ENCODE peak calls at places on chromosome 19, in five cellular contexts. Z is A549, X is transverse colon, S is heart left ventricle, K is body of pancreas. D is an unnamed sample.

GRCh38 chr19:19217110-19217509 is 5.4 kb downstream of the NCAN start:
- DNase-seq in K (no peak), Z (peak; percentile 78), X (no peak), S (no peak), D (no peak)

GRCh38 chr19:38686530-38686888 is 39.1 kb downstream of the ACTN4 start:
- DNase-seq in S (no peak), X (peak; percentile 37), Z (no peak), K (no peak), D (no peak)

GRCh38 chr19:49817964-49818690 is at the start of gene MED25:
- DNase-seq in K (peak; percentile 83), S (peak; percentile 92), Z (peak; percentile 92), X (peak; percentile 87), D (peak; percentile 96)

GRCh38 chr19:9498183-9498902 is at the start of gene ZNF560:
- DNase-seq in X (no peak), S (peak; percentile 51), K (no peak), Z (no peak), D (no peak)

GRCh38 chr19:6219147-6219525 is 60.6 kb downstream of the MLLT1 start:
- DNase-seq in Z (no peak), S (peak; percentile 57), K (no peak), X (no peak), D (no peak)

GRCh38 chr19:5943623-5944022 is 29.6 kb downstream of the CAPS start:
- DNase-seq in Z (no peak), X (no peak), S (no peak), K (no peak), D (no peak)

GRCh38 chr19:34236035-34236793 is 18.1 kb upstream of the GARRE1 start:
- DNase-seq in S (no peak), K (no peak), X (peak; percentile 44), Z (no peak), D (peak; percentile 88)

GRCh38 chr19:4504297-4504701 is 14.0 kb downstream of the PLIN4 start:
- DNase-seq in Z (no peak), S (no peak), X (no peak), K (no peak), D (no peak)

GRCh38 chr19:16876904-16877361 is 11.9 kb upstream of the F2RL3 start:
- DNase-seq in X (peak; percentile 24), S (no peak), Z (no peak), K (no peak), D (no peak)

GRCh38 chr19:16532440-16533273 is 9.6 kb downstream of the CHERP start:
- DNase-seq in S (no peak), Z (no peak), X (no peak), K (no peak), D (no peak)

GRCh38 chr19:4748589-4748988 is 24.9 kb upstream of the DPP9 start:
- DNase-seq in Z (no peak), S (no peak), K (no peak), X (no peak), D (no peak)

GRCh38 chr19:46133101-46133627 is 8.7 kb upstream of the IGFL3 start:
- DNase-seq in Z (peak; percentile 94), S (no peak), K (peak; percentile 44), X (no peak), D (peak; percentile 74)

GRCh38 chr19:51971624-51972023 is 15.0 kb downstream of the ZNF350 start:
- DNase-seq in S (no peak), Z (peak; percentile 66), K (no peak), X (no peak), D (no peak)

GRCh38 chr19:56404705-56405056 is 549 bp downstream of the ZNF583 start:
- DNase-seq in K (no peak), Z (no peak), S (no peak), X (no peak), D (no peak)

GRCh38 chr19:13026478-13026999 is 31.3 kb downstream of the NFIX start:
- DNase-seq in X (peak; percentile 66), Z (peak; percentile 39), K (peak; percentile 72), S (no peak), D (no peak)

GRCh38 chr19:44884566-44884965 is 6.5 kb upstream of the TOMM40 start:
- DNase-seq in Z (no peak), K (no peak), S (no peak), X (no peak), D (no peak)

GRCh38 chr19:39205449-39205764 is 1.3 kb upstream of the SYCN start:
- DNase-seq in Z (no peak), S (no peak), K (no peak), X (no peak), D (no peak)

GRCh38 chr19:311813-312261 is 20.6 kb upstream of the PLPP2 start:
- DNase-seq in S (peak; percentile 69), Z (no peak), K (no peak), X (no peak), D (no peak)

GRCh38 chr19:53509443-53509842 is 28.5 kb upstream of the ZNF331 start:
- DNase-seq in Z (no peak), S (no peak), X (no peak), K (no peak), D (no peak)

GRCh38 chr19:41785653-41786052 is 10.7 kb upstream of the CEACAM3 start:
- DNase-seq in K (peak; percentile 68), S (no peak), X (peak; percentile 80), Z (peak; percentile 93), D (peak; percentile 86)

GRCh38 chr19:39941615-39942507 is 7.4 kb upstream of the FCGBP start:
- DNase-seq in K (no peak), X (peak; percentile 55), S (no peak), Z (no peak), D (no peak)

GRCh38 chr19:2495130-2495641 is 19.3 kb downstream of the GADD45B start:
- DNase-seq in K (peak; percentile 95), X (peak; percentile 93), Z (peak; percentile 81), S (peak; percentile 88), D (peak; percentile 96)

GRCh38 chr19:2494084-2494446 is 18.1 kb downstream of the GADD45B start:
- DNase-seq in K (no peak), X (no peak), Z (peak; percentile 55), S (no peak), D (no peak)

GRCh38 chr19:2497186-2497585 is 21.3 kb downstream of the GADD45B start:
- DNase-seq in S (no peak), X (no peak), Z (no peak), K (no peak), D (no peak)

GRCh38 chr19:2494447-2495129 is 18.7 kb downstream of the GADD45B start:
- DNase-seq in S (peak; percentile 89), Z (peak; percentile 62), X (peak; percentile 82), K (peak; percentile 81), D (peak; percentile 97)

GRCh38 chr19:2495651-2496316 is 19.9 kb downstream of the GADD45B start:
- DNase-seq in Z (no peak), X (peak; percentile 63), S (no peak), K (peak; percentile 45), D (no peak)
- H3K4me3 ChIP-seq in Z (peak overlapping the region; percentile 63), X (peak overlapping the region; percentile 54), S (peak overlapping the region; percentile 68), K (peak overlapping the region; percentile 38), D (no peak overlapping the region)

GRCh38 chr19:2711937-2712205 is 9.3 kb downstream of the DIRAS1 start:
- DNase-seq in S (no peak), K (no peak), Z (no peak), X (no peak), D (no peak)
- TF ChIP-seq POLR2A in S (no peak), K (no peak), Z (no peak), X (no peak), D (no peak)

GRCh38 chr19:35852029-35852780 is at the start of gene NPHS1:
- DNase-seq in S (no peak), X (no peak), Z (no peak), K (peak; percentile 39), D (no peak)
- TF ChIP-seq CTCF in S (no peak), X (no peak), Z (no peak), K (no peak), D (no peak)

GRCh38 chr19:2561221-2561620 is 85.3 kb downstream of the GADD45B start:
- DNase-seq in K (no peak), X (no peak), S (peak; percentile 20), Z (no peak), D (no peak)
- H3K4me3 ChIP-seq in K (no peak overlapping the region), X (no peak overlapping the region), S (no peak overlapping the region), Z (no peak overlapping the region), D (no peak overlapping the region)

GRCh38 chr19:10525636-10526035 is 8.4 kb upstream of the S1PR5 start:
- DNase-seq in X (no peak), Z (no peak), K (no peak), S (no peak), D (no peak)
- TF ChIP-seq POLR2A in X (no peak), Z (no peak), K (no peak), S (no peak), D (no peak)